ENCODE peak calls at places on chromosomes 4 and X, in nine cellular contexts. One of them, this sample, is unnamed.

GRCh38 chrX:12228862-12229261 is 90.6 kb downstream of the FRMPD4 start:
- DNase-seq in HCT116: no peak
- DNase-seq in left ventricle myocardium inferior: no peak
- DNase-seq in left lung: no peak
- DNase-seq in dorsolateral prefrontal cortex: no peak
- DNase-seq in tibial nerve: no peak
- DNase-seq in brain microvascular endothelial cell: no peak
- DNase-seq in transverse colon: no peak
- DNase-seq in mammary epithelial cell: no peak
- DNase-seq in this sample: no peak

GRCh38 chrX:821311-822178 is 191.0 kb downstream of the SHOX start:
- DNase-seq in HCT116: no peak
- DNase-seq in left ventricle myocardium inferior: no peak
- DNase-seq in left lung: no peak
- DNase-seq in dorsolateral prefrontal cortex: no peak
- DNase-seq in tibial nerve: no peak
- DNase-seq in brain microvascular endothelial cell: no peak
- DNase-seq in transverse colon: no peak
- DNase-seq in mammary epithelial cell: no peak
- DNase-seq in this sample: no peak

GRCh38 chr4:78320353-78320935 is 231.1 kb upstream of the ANXA3 start:
- DNase-seq in HCT116: no peak
- DNase-seq in left ventricle myocardium inferior: no peak
- DNase-seq in left lung: no peak
- DNase-seq in dorsolateral prefrontal cortex: no peak
- DNase-seq in tibial nerve: no peak
- DNase-seq in brain microvascular endothelial cell: no peak
- DNase-seq in transverse colon: no peak
- DNase-seq in mammary epithelial cell: no peak
- DNase-seq in this sample: no peak

GRCh38 chr4:5753766-5754528 is 42.9 kb downstream of the EVC start:
- DNase-seq in HCT116: peak
- DNase-seq in left ventricle myocardium inferior: no peak
- DNase-seq in left lung: no peak
- DNase-seq in dorsolateral prefrontal cortex: no peak
- DNase-seq in tibial nerve: no peak
- DNase-seq in brain microvascular endothelial cell: peak
- DNase-seq in transverse colon: no peak
- DNase-seq in mammary epithelial cell: peak
- DNase-seq in this sample: no peak

GRCh38 chrX:56797966-56798711 is 69.1 kb downstream of the NBDY start:
- DNase-seq in HCT116: no peak
- DNase-seq in left ventricle myocardium inferior: no peak
- DNase-seq in left lung: peak
- DNase-seq in dorsolateral prefrontal cortex: no peak
- DNase-seq in tibial nerve: no peak
- DNase-seq in brain microvascular endothelial cell: no peak
- DNase-seq in transverse colon: peak
- DNase-seq in mammary epithelial cell: no peak
- DNase-seq in this sample: no peak

GRCh38 chrX:53716328-53717088 is 30.0 kb upstream of the HUWE1 start:
- DNase-seq in HCT116: no peak
- DNase-seq in left ventricle myocardium inferior: no peak
- DNase-seq in left lung: no peak
- DNase-seq in dorsolateral prefrontal cortex: no peak
- DNase-seq in tibial nerve: no peak
- DNase-seq in brain microvascular endothelial cell: no peak
- DNase-seq in transverse colon: peak
- DNase-seq in mammary epithelial cell: peak
- DNase-seq in this sample: no peak

GRCh38 chr4:91525627-91526026 is 778.1 kb upstream of the GRID2 start:
- DNase-seq in HCT116: no peak
- DNase-seq in left ventricle myocardium inferior: no peak
- DNase-seq in left lung: no peak
- DNase-seq in dorsolateral prefrontal cortex: no peak
- DNase-seq in tibial nerve: no peak
- DNase-seq in brain microvascular endothelial cell: no peak
- DNase-seq in transverse colon: peak
- DNase-seq in mammary epithelial cell: no peak
- DNase-seq in this sample: no peak

GRCh38 chr4:21447320-21448055 is 501.1 kb downstream of the KCNIP4 start:
- DNase-seq in HCT116: no peak
- DNase-seq in left ventricle myocardium inferior: no peak
- DNase-seq in left lung: no peak
- DNase-seq in dorsolateral prefrontal cortex: no peak
- DNase-seq in tibial nerve: no peak
- DNase-seq in brain microvascular endothelial cell: no peak
- DNase-seq in transverse colon: no peak
- DNase-seq in mammary epithelial cell: peak
- DNase-seq in this sample: no peak

GRCh38 chr4:190016369-190017289 is 10.4 kb downstream of the FRG2 start:
- DNase-seq in HCT116: no peak
- DNase-seq in left ventricle myocardium inferior: no peak
- DNase-seq in left lung: no peak
- DNase-seq in dorsolateral prefrontal cortex: no peak
- DNase-seq in tibial nerve: no peak
- DNase-seq in brain microvascular endothelial cell: no peak
- DNase-seq in transverse colon: no peak
- DNase-seq in mammary epithelial cell: no peak
- DNase-seq in this sample: no peak

GRCh38 chr4:184645904-184646610 is 3.2 kb downstream of the CASP3 start:
- DNase-seq in HCT116: no peak
- DNase-seq in left ventricle myocardium inferior: no peak
- DNase-seq in left lung: no peak
- DNase-seq in dorsolateral prefrontal cortex: no peak
- DNase-seq in tibial nerve: no peak
- DNase-seq in brain microvascular endothelial cell: no peak
- DNase-seq in transverse colon: peak
- DNase-seq in mammary epithelial cell: no peak
- DNase-seq in this sample: no peak

GRCh38 chr4:184647391-184648101 is 1.7 kb downstream of the CASP3 start:
- DNase-seq in HCT116: no peak
- DNase-seq in left ventricle myocardium inferior: no peak
- DNase-seq in left lung: no peak
- DNase-seq in dorsolateral prefrontal cortex: no peak
- DNase-seq in tibial nerve: no peak
- DNase-seq in brain microvascular endothelial cell: no peak
- DNase-seq in transverse colon: no peak
- DNase-seq in mammary epithelial cell: peak
- DNase-seq in this sample: no peak

GRCh38 chr4:184648220-184649025 is 824 bp downstream of the CASP3 start:
- DNase-seq in HCT116: no peak
- DNase-seq in left ventricle myocardium inferior: peak
- DNase-seq in left lung: peak
- DNase-seq in dorsolateral prefrontal cortex: peak
- DNase-seq in tibial nerve: peak
- DNase-seq in brain microvascular endothelial cell: no peak
- DNase-seq in transverse colon: peak
- DNase-seq in mammary epithelial cell: peak
- DNase-seq in this sample: no peak

GRCh38 chr4:184643726-184644125 is 5.5 kb downstream of the CASP3 start:
- DNase-seq in HCT116: no peak
- DNase-seq in left ventricle myocardium inferior: no peak
- DNase-seq in left lung: no peak
- DNase-seq in dorsolateral prefrontal cortex: no peak
- DNase-seq in tibial nerve: no peak
- DNase-seq in brain microvascular endothelial cell: no peak
- DNase-seq in transverse colon: no peak
- DNase-seq in mammary epithelial cell: no peak
- DNase-seq in this sample: no peak

GRCh38 chr4:184644553-184645307 is 4.5 kb downstream of the CASP3 start:
- DNase-seq in HCT116: no peak
- DNase-seq in left ventricle myocardium inferior: no peak
- DNase-seq in left lung: no peak
- DNase-seq in dorsolateral prefrontal cortex: no peak
- DNase-seq in tibial nerve: no peak
- DNase-seq in brain microvascular endothelial cell: no peak
- DNase-seq in transverse colon: no peak
- DNase-seq in mammary epithelial cell: no peak
- DNase-seq in this sample: no peak
- H3K4me3 ChIP-seq in HCT116: no peak
- H3K4me3 ChIP-seq in left ventricle myocardium inferior: no peak
- H3K4me3 ChIP-seq in left lung: no peak
- H3K4me3 ChIP-seq in dorsolateral prefrontal cortex: no peak
- H3K4me3 ChIP-seq in tibial nerve: no peak
- H3K4me3 ChIP-seq in brain microvascular endothelial cell: no peak
- H3K4me3 ChIP-seq in transverse colon: no peak
- H3K4me3 ChIP-seq in mammary epithelial cell: no peak
- H3K4me3 ChIP-seq in this sample: no peak

DNA sequence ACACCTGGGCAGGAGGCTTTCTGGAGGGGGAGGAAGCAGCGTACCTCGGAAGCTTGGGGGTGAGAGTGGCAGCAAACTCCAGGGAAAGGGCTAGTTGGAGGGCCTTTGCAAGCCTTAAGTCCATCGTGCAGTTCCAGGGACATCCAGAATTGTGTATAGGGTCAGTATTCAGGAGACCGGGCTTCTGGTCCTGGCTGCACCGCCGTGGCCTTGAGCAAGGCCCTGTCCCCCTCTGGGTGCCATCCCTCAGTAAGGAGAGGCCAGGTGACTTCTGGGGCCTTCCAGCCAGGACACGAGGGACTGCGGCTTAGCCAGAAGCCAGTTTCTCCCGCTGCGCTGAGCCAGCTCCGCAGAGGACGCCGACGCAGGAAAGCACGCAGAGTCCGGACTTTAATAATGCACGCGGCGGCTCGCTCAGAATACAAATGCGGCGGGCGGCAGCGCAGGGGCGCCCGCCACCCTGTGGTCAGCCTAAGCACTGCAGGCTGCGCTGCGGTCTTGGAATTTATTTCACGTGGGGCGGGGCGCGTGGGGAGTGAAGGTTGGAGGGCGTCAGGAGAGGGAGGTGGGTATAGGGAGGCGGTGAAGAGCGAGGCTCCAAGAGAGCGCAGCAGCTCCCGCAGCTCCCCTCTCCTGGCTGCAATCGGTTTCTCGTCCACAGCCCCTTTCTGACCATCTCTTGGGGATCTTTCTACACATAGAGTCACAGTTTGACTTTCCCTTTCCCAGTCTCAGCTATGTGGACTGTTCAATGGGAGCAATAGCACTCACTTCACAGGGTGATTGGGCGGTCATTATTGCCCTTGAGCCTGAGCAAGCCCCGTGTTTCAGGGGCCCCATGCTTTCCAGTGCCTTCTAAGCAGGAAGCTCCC is 94.1 kb upstream of the GPR50 start:
- DNase-seq in HCT116: peak
- DNase-seq in left ventricle myocardium inferior: peak
- DNase-seq in left lung: peak
- DNase-seq in dorsolateral prefrontal cortex: peak
- DNase-seq in tibial nerve: peak
- DNase-seq in brain microvascular endothelial cell: peak
- DNase-seq in transverse colon: peak
- DNase-seq in mammary epithelial cell: peak
- DNase-seq in this sample: no peak
- H3K4me3 ChIP-seq in HCT116: peak
- H3K4me3 ChIP-seq in left ventricle myocardium inferior: peak
- H3K4me3 ChIP-seq in left lung: no peak
- H3K4me3 ChIP-seq in dorsolateral prefrontal cortex: peak
- H3K4me3 ChIP-seq in tibial nerve: peak
- H3K4me3 ChIP-seq in brain microvascular endothelial cell: peak
- H3K4me3 ChIP-seq in transverse colon: no peak
- H3K4me3 ChIP-seq in mammary epithelial cell: no peak
- H3K4me3 ChIP-seq in this sample: peak

GRCh38 chr4:118817178-118817930 is 18.6 kb downstream of the SEC24D start:
- DNase-seq in HCT116: no peak
- DNase-seq in left ventricle myocardium inferior: no peak
- DNase-seq in left lung: no peak
- DNase-seq in dorsolateral prefrontal cortex: no peak
- DNase-seq in tibial nerve: no peak
- DNase-seq in brain microvascular endothelial cell: no peak
- DNase-seq in transverse colon: no peak
- DNase-seq in mammary epithelial cell: no peak
- DNase-seq in this sample: no peak
- H3K4me3 ChIP-seq in HCT116: no peak
- H3K4me3 ChIP-seq in left ventricle myocardium inferior: no peak
- H3K4me3 ChIP-seq in left lung: no peak
- H3K4me3 ChIP-seq in dorsolateral prefrontal cortex: no peak
- H3K4me3 ChIP-seq in tibial nerve: no peak
- H3K4me3 ChIP-seq in brain microvascular endothelial cell: no peak
- H3K4me3 ChIP-seq in transverse colon: no peak
- H3K4me3 ChIP-seq in mammary epithelial cell: no peak
- H3K4me3 ChIP-seq in this sample: no peak

GRCh38 chr4:38671594-38671943 is 7.6 kb downstream of the KLF3 start:
- DNase-seq in HCT116: no peak
- DNase-seq in left ventricle myocardium inferior: no peak
- DNase-seq in left lung: no peak
- DNase-seq in dorsolateral prefrontal cortex: no peak
- DNase-seq in tibial nerve: no peak
- DNase-seq in brain microvascular endothelial cell: no peak
- DNase-seq in transverse colon: no peak
- DNase-seq in mammary epithelial cell: no peak
- DNase-seq in this sample: no peak

GRCh38 chr4:38672247-38673071 is 8.5 kb downstream of the KLF3 start:
- DNase-seq in HCT116: no peak
- DNase-seq in left ventricle myocardium inferior: no peak
- DNase-seq in left lung: no peak
- DNase-seq in dorsolateral prefrontal cortex: no peak
- DNase-seq in tibial nerve: no peak
- DNase-seq in brain microvascular endothelial cell: no peak
- DNase-seq in transverse colon: no peak
- DNase-seq in mammary epithelial cell: no peak
- DNase-seq in this sample: no peak

GRCh38 chr4:38670061-38670894 is 6.3 kb downstream of the KLF3 start:
- DNase-seq in HCT116: no peak
- DNase-seq in left ventricle myocardium inferior: no peak
- DNase-seq in left lung: no peak
- DNase-seq in dorsolateral prefrontal cortex: no peak
- DNase-seq in tibial nerve: no peak
- DNase-seq in brain microvascular endothelial cell: no peak
- DNase-seq in transverse colon: no peak
- DNase-seq in mammary epithelial cell: no peak
- DNase-seq in this sample: no peak

GRCh38 chr4:38669233-38669632 is 5.2 kb downstream of the KLF3 start:
- DNase-seq in HCT116: no peak
- DNase-seq in left ventricle myocardium inferior: no peak
- DNase-seq in left lung: no peak
- DNase-seq in dorsolateral prefrontal cortex: no peak
- DNase-seq in tibial nerve: no peak
- DNase-seq in brain microvascular endothelial cell: peak
- DNase-seq in transverse colon: no peak
- DNase-seq in mammary epithelial cell: no peak
- DNase-seq in this sample: no peak

DNA sequence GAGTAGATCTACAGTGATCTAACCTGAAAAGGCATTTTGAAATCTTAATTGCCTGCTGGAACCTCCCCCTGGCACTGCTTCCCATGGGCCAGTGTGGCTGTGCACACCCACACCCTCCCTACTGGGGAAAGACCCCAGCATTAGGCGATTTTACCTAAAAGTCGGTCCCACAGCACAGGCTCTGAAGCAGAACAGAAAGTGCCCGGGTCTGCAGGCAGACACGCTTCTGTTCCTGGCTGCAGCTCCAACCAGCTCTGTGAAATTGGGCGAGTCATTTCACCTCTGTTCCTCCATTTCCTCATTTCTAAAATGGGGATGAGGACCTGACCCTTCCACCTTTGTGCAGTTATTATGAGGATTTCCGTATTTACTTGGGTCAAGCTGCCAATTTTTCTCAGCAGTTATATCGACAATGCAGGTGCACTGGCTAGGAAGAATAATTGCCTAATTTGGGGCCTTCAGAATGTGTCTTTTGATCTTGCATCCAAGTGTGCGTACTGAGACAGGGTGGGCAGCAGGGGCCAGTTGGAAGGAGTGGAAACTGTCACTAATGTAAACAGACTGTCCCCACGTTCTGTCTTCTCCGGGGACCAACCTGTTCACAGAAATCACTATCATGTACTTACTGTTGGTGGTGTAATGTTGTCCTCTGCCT is 7.1 kb downstream of the KLF3 start:
- DNase-seq in HCT116: no peak
- DNase-seq in left ventricle myocardium inferior: no peak
- DNase-seq in left lung: no peak
- DNase-seq in dorsolateral prefrontal cortex: no peak
- DNase-seq in tibial nerve: no peak
- DNase-seq in brain microvascular endothelial cell: no peak
- DNase-seq in transverse colon: peak
- DNase-seq in mammary epithelial cell: no peak
- DNase-seq in this sample: no peak
- H3K4me3 ChIP-seq in HCT116: no peak
- H3K4me3 ChIP-seq in left ventricle myocardium inferior: peak
- H3K4me3 ChIP-seq in left lung: no peak
- H3K4me3 ChIP-seq in dorsolateral prefrontal cortex: peak
- H3K4me3 ChIP-seq in tibial nerve: peak
- H3K4me3 ChIP-seq in brain microvascular endothelial cell: no peak
- H3K4me3 ChIP-seq in transverse colon: peak
- H3K4me3 ChIP-seq in mammary epithelial cell: no peak
- H3K4me3 ChIP-seq in this sample: no peak

This sample was measured in iPS DF 6.9.